ENCODE peak calls at places on chromosomes 6 and 20, in six cellular contexts. One of them, this sample, is unnamed.

GRCh38 chr20:33811763-33812672 is 870 bp downstream of the CHMP4B start:
- DNase-seq in lung: peak
- DNase-seq in endothelial cell: no peak
- DNase-seq in prostate gland: peak
- DNase-seq in kidney: no peak
- DNase-seq in astrocyte of the spinal cord: peak
- DNase-seq in this sample: no peak

GRCh38 chr6:98324406-98324930 is 509.9 kb upstream of the POU3F2 start:
- DNase-seq in kidney: no peak
- DNase-seq in prostate gland: no peak
- DNase-seq in lung: no peak
- DNase-seq in astrocyte of the spinal cord: peak
- DNase-seq in endothelial cell: no peak
- DNase-seq in this sample: no peak

GRCh38 chr6:106258726-106259125 is 66.8 kb downstream of the ATG5 start:
- DNase-seq in lung: no peak
- DNase-seq in prostate gland: no peak
- DNase-seq in endothelial cell: no peak
- DNase-seq in astrocyte of the spinal cord: no peak
- DNase-seq in kidney: no peak
- DNase-seq in this sample: no peak

GRCh38 chr6:18823782-18824386 is 436.7 kb downstream of the RNF144B start:
- DNase-seq in prostate gland: no peak
- DNase-seq in astrocyte of the spinal cord: peak
- DNase-seq in endothelial cell: peak
- DNase-seq in kidney: no peak
- DNase-seq in lung: no peak
- DNase-seq in this sample: no peak

GRCh38 chr6:16404456-16404855 is 166.1 kb downstream of the GMPR start:
- DNase-seq in astrocyte of the spinal cord: no peak
- DNase-seq in lung: no peak
- DNase-seq in endothelial cell: no peak
- DNase-seq in kidney: no peak
- DNase-seq in prostate gland: no peak
- DNase-seq in this sample: no peak

GRCh38 chr20:21019468-21019830 is 86.7 kb downstream of the LINC00237 start:
- DNase-seq in lung: no peak
- DNase-seq in kidney: no peak
- DNase-seq in endothelial cell: no peak
- DNase-seq in astrocyte of the spinal cord: no peak
- DNase-seq in prostate gland: no peak
- DNase-seq in this sample: no peak

GRCh38 chr6:35852994-35853393 is 47.8 kb downstream of the LHFPL5 start:
- DNase-seq in prostate gland: no peak
- DNase-seq in astrocyte of the spinal cord: no peak
- DNase-seq in lung: no peak
- DNase-seq in kidney: no peak
- DNase-seq in endothelial cell: no peak
- DNase-seq in this sample: no peak

GRCh38 chr20:1465470-1466210 is 1.0 kb downstream of the NSFL1C start:
- DNase-seq in lung: no peak
- DNase-seq in astrocyte of the spinal cord: peak
- DNase-seq in kidney: no peak
- DNase-seq in prostate gland: no peak
- DNase-seq in endothelial cell: no peak
- DNase-seq in this sample: no peak

GRCh38 chr6:137160763-137161162 is 12.7 kb downstream of the IL22RA2 start:
- DNase-seq in endothelial cell: no peak
- DNase-seq in lung: no peak
- DNase-seq in prostate gland: no peak
- DNase-seq in astrocyte of the spinal cord: peak
- DNase-seq in kidney: no peak
- DNase-seq in this sample: no peak

GRCh38 chr20:21291026-21291425 is 12.1 kb upstream of the XRN2 start:
- DNase-seq in astrocyte of the spinal cord: no peak
- DNase-seq in prostate gland: no peak
- DNase-seq in endothelial cell: no peak
- DNase-seq in kidney: no peak
- DNase-seq in lung: no peak
- DNase-seq in this sample: no peak

GRCh38 chr6:22657341-22657985 is 88.1 kb downstream of the HDGFL1 start:
- DNase-seq in endothelial cell: no peak
- DNase-seq in lung: no peak
- DNase-seq in kidney: no peak
- DNase-seq in astrocyte of the spinal cord: no peak
- DNase-seq in prostate gland: peak
- DNase-seq in this sample: no peak

GRCh38 chr6:38239719-38240451 is 399.8 kb downstream of the BTBD9 start:
- DNase-seq in kidney: no peak
- DNase-seq in astrocyte of the spinal cord: peak
- DNase-seq in prostate gland: no peak
- DNase-seq in lung: no peak
- DNase-seq in endothelial cell: no peak
- DNase-seq in this sample: no peak

GRCh38 chr6:28867078-28867414 is 56.7 kb downstream of the TRIM27 start:
- DNase-seq in endothelial cell: no peak
- DNase-seq in lung: no peak
- DNase-seq in astrocyte of the spinal cord: no peak
- DNase-seq in prostate gland: no peak
- DNase-seq in kidney: no peak
- DNase-seq in this sample: no peak

GRCh38 chr20:49712918-49713778 is 530 bp downstream of the B4GALT5 start:
- DNase-seq in endothelial cell: peak
- DNase-seq in lung: peak
- DNase-seq in astrocyte of the spinal cord: no peak
- DNase-seq in kidney: peak
- DNase-seq in prostate gland: peak
- DNase-seq in this sample: no peak

GRCh38 chr6:14200047-14200446 is 82.5 kb downstream of the CD83 start:
- DNase-seq in endothelial cell: no peak
- DNase-seq in lung: no peak
- DNase-seq in kidney: no peak
- DNase-seq in astrocyte of the spinal cord: peak
- DNase-seq in prostate gland: no peak
- DNase-seq in this sample: no peak

GRCh38 chr6:35948725-35949124 is 27.8 kb upstream of the SRPK1 start:
- DNase-seq in prostate gland: no peak
- DNase-seq in kidney: no peak
- DNase-seq in lung: no peak
- DNase-seq in astrocyte of the spinal cord: peak
- DNase-seq in endothelial cell: peak
- DNase-seq in this sample: no peak

GRCh38 chr6:11702039-11702795 is 76.4 kb downstream of the ADTRP start:
- DNase-seq in prostate gland: no peak
- DNase-seq in endothelial cell: no peak
- DNase-seq in kidney: no peak
- DNase-seq in astrocyte of the spinal cord: peak
- DNase-seq in lung: no peak
- DNase-seq in this sample: no peak

GRCh38 chr6:131949615-131949908 is 1.6 kb downstream of the CCN2 start:
- DNase-seq in kidney: no peak
- DNase-seq in lung: no peak
- DNase-seq in astrocyte of the spinal cord: no peak
- DNase-seq in endothelial cell: no peak
- DNase-seq in prostate gland: no peak
- DNase-seq in this sample: no peak

GRCh38 chr6:82555801-82556200 is 192.2 kb downstream of the TPBG start:
- DNase-seq in endothelial cell: no peak
- DNase-seq in kidney: no peak
- DNase-seq in prostate gland: no peak
- DNase-seq in lung: no peak
- DNase-seq in astrocyte of the spinal cord: peak
- DNase-seq in this sample: no peak

GRCh38 chr20:41358717-41359116 is 7.9 kb downstream of the EMILIN3 start:
- DNase-seq in kidney: no peak
- DNase-seq in astrocyte of the spinal cord: no peak
- DNase-seq in lung: no peak
- DNase-seq in prostate gland: no peak
- DNase-seq in endothelial cell: no peak
- DNase-seq in this sample: no peak

GRCh38 chr6:13847651-13848050 is 33.3 kb upstream of the MCUR1 start:
- DNase-seq in endothelial cell: no peak
- DNase-seq in prostate gland: no peak
- DNase-seq in kidney: no peak
- DNase-seq in astrocyte of the spinal cord: no peak
- DNase-seq in lung: no peak
- DNase-seq in this sample: no peak

GRCh38 chr6:73774311-73774766 is 78.3 kb downstream of the CD109 start:
- DNase-seq in lung: no peak
- DNase-seq in prostate gland: no peak
- DNase-seq in kidney: no peak
- DNase-seq in astrocyte of the spinal cord: peak
- DNase-seq in endothelial cell: no peak
- DNase-seq in this sample: no peak

GRCh38 chr6:87628881-87629280 is 38.9 kb downstream of the ORC3 start:
- DNase-seq in endothelial cell: no peak
- DNase-seq in kidney: no peak
- DNase-seq in prostate gland: no peak
- DNase-seq in lung: no peak
- DNase-seq in astrocyte of the spinal cord: peak
- DNase-seq in this sample: no peak

GRCh38 chr6:77403424-77403823 is 59.9 kb downstream of the HTR1B start:
- DNase-seq in lung: no peak
- DNase-seq in kidney: no peak
- DNase-seq in prostate gland: no peak
- DNase-seq in endothelial cell: no peak
- DNase-seq in astrocyte of the spinal cord: no peak
- DNase-seq in this sample: no peak

GRCh38 chr6:37648465-37649330 is 49.0 kb downstream of the MDGA1 start:
- DNase-seq in endothelial cell: no peak
- DNase-seq in prostate gland: no peak
- DNase-seq in astrocyte of the spinal cord: no peak
- DNase-seq in lung: no peak
- DNase-seq in kidney: no peak
- DNase-seq in this sample: no peak

GRCh38 chr20:41361757-41362747 is 4.6 kb downstream of the EMILIN3 start:
- DNase-seq in kidney: peak
- DNase-seq in prostate gland: no peak
- DNase-seq in endothelial cell: no peak
- DNase-seq in lung: no peak
- DNase-seq in astrocyte of the spinal cord: no peak
- DNase-seq in this sample: no peak

DNA sequence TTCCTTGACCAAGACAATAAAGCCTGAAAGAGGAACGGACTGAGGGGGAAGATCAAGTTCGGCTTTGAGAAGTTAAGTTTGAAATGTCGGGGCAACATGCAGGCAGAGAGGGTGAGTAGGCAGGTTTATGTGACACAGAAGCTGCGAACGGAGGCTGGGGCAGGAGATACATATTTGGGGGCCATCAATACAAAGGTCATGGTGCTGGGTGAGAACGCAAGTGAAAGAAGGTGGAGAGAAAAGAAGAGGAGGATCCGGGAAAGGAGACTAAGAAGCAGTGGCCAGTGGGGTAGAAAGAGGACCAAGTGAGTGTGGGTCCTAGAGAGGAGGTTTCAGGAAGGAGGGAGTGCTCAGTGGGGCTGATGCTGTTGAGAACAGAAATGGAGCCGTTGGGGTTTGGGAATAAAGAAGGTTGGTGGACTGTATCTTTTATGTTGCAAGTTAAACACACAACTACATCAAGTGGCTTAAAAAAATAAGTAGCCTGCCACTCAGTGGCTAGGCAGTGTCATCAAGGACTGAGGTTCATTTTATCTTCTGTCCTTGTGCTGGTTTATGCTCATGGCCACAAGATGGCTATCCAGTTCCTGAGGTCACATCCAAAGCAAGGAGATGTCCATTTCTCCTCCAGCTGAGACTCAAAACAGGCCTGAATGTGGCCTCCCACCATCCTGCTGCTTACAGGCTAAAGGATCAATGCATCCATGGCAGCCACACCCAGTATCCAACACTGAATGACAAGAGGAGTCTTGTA is 1.7 kb upstream of the BLCAP start:
- DNase-seq in lung: no peak
- DNase-seq in kidney: no peak
- DNase-seq in astrocyte of the spinal cord: no peak
- DNase-seq in prostate gland: no peak
- DNase-seq in endothelial cell: no peak
- DNase-seq in this sample: no peak
- TF ChIP-seq CTCF in lung: no peak
- TF ChIP-seq CTCF in kidney: no peak
- TF ChIP-seq CTCF in astrocyte of the spinal cord: no peak
- TF ChIP-seq CTCF in prostate gland: no peak
- TF ChIP-seq CTCF in endothelial cell: no peak
- TF ChIP-seq CTCF in this sample: no peak

GRCh38 chr6:165231581-165232276 is 77.7 kb downstream of the C6orf118 start:
- DNase-seq in kidney: no peak
- DNase-seq in lung: no peak
- DNase-seq in astrocyte of the spinal cord: peak
- DNase-seq in endothelial cell: no peak
- DNase-seq in prostate gland: no peak
- DNase-seq in this sample: no peak
- TF ChIP-seq CTCF in kidney: peak
- TF ChIP-seq CTCF in lung: no peak
- TF ChIP-seq CTCF in astrocyte of the spinal cord: peak
- TF ChIP-seq CTCF in endothelial cell: peak
- TF ChIP-seq CTCF in prostate gland: no peak
- TF ChIP-seq CTCF in this sample: peak

GRCh38 chr6:53412751-53413150 is 64.0 kb upstream of the ELOVL5 start:
- DNase-seq in prostate gland: no peak
- DNase-seq in endothelial cell: no peak
- DNase-seq in astrocyte of the spinal cord: no peak
- DNase-seq in kidney: no peak
- DNase-seq in lung: no peak
- DNase-seq in this sample: no peak

GRCh38 chr6:53418288-53418687 is 69.5 kb upstream of the ELOVL5 start:
- DNase-seq in kidney: no peak
- DNase-seq in prostate gland: no peak
- DNase-seq in endothelial cell: no peak
- DNase-seq in astrocyte of the spinal cord: no peak
- DNase-seq in lung: no peak
- DNase-seq in this sample: no peak

GRCh38 chr6:53412316-53412715 is 63.6 kb upstream of the ELOVL5 start:
- DNase-seq in lung: no peak
- DNase-seq in endothelial cell: no peak
- DNase-seq in astrocyte of the spinal cord: no peak
- DNase-seq in prostate gland: peak
- DNase-seq in kidney: no peak
- DNase-seq in this sample: no peak

GRCh38 chr6:53413326-53413725 is 64.6 kb upstream of the ELOVL5 start:
- DNase-seq in kidney: no peak
- DNase-seq in endothelial cell: no peak
- DNase-seq in astrocyte of the spinal cord: no peak
- DNase-seq in prostate gland: no peak
- DNase-seq in lung: no peak
- DNase-seq in this sample: no peak

GRCh38 chr6:53417141-53417540 is 68.4 kb upstream of the ELOVL5 start:
- DNase-seq in astrocyte of the spinal cord: no peak
- DNase-seq in lung: no peak
- DNase-seq in kidney: no peak
- DNase-seq in endothelial cell: no peak
- DNase-seq in prostate gland: no peak
- DNase-seq in this sample: no peak
- TF ChIP-seq CTCF in astrocyte of the spinal cord: peak
- TF ChIP-seq CTCF in lung: no peak
- TF ChIP-seq CTCF in kidney: no peak
- TF ChIP-seq CTCF in endothelial cell: peak
- TF ChIP-seq CTCF in prostate gland: no peak
- TF ChIP-seq CTCF in this sample: peak

GRCh38 chr6:103797738-103798137 is 1062.0 kb downstream of the HACE1 start:
- DNase-seq in kidney: no peak
- DNase-seq in endothelial cell: no peak
- DNase-seq in astrocyte of the spinal cord: no peak
- DNase-seq in lung: no peak
- DNase-seq in prostate gland: no peak
- DNase-seq in this sample: no peak
- TF ChIP-seq CTCF in kidney: peak
- TF ChIP-seq CTCF in endothelial cell: no peak
- TF ChIP-seq CTCF in astrocyte of the spinal cord: peak
- TF ChIP-seq CTCF in lung: no peak
- TF ChIP-seq CTCF in prostate gland: no peak
- TF ChIP-seq CTCF in this sample: peak

GRCh38 chr20:62407221-62407992 is at the start of gene CABLES2:
- DNase-seq in kidney: peak
- DNase-seq in prostate gland: peak
- DNase-seq in lung: peak
- DNase-seq in astrocyte of the spinal cord: peak
- DNase-seq in endothelial cell: peak
- DNase-seq in this sample: no peak
- TF ChIP-seq CTCF in kidney: no peak
- TF ChIP-seq CTCF in prostate gland: no peak
- TF ChIP-seq CTCF in lung: no peak
- TF ChIP-seq CTCF in astrocyte of the spinal cord: no peak
- TF ChIP-seq CTCF in endothelial cell: no peak
- TF ChIP-seq CTCF in this sample: peak